ENCODE peak calls at places on chromosome 6, in five cellular contexts. G is ovary, C is hepatocyte, K is body of pancreas, J is MM.1S. V is an unnamed sample.

GRCh38 chr6:111718326-111718725 is 112.6 kb upstream of the TRAF3IP2 start:
- DNase-seq in C (no peak), K (no peak), J (no peak), G (no peak), V (no peak)

GRCh38 chr6:163570579-163571231 is 156.2 kb downstream of the QKI start:
- DNase-seq in C (no peak), G (no peak), K (no peak), J (no peak), V (no peak)

GRCh38 chr6:12233693-12234551 is 56.2 kb upstream of the EDN1 start:
- DNase-seq in K (peak; percentile 44), J (peak; percentile 80), C (peak; percentile 77), G (no peak), V (peak; percentile 87)

GRCh38 chr6:132259070-132259469 is 142.2 kb downstream of the MOXD1 start:
- DNase-seq in C (peak; percentile 19), G (no peak), J (peak; percentile 43), K (no peak), V (no peak)

GRCh38 chr6:28693751-28694443 is 168.2 kb downstream of the GPX5 start:
- DNase-seq in J (no peak), G (no peak), K (no peak), C (no peak), V (no peak)

GRCh38 chr6:92122746-92123145 is 1296.6 kb downstream of the EPHA7 start:
- DNase-seq in G (no peak), C (peak; percentile 39), J (peak; percentile 13), K (no peak), V (peak; percentile 32)

GRCh38 chr6:69427882-69428281 is 368.9 kb downstream of the LMBRD1 start:
- DNase-seq in J (no peak), G (no peak), K (no peak), C (no peak), V (no peak)

GRCh38 chr6:117555882-117556498 is 46.3 kb downstream of the GOPC start:
- DNase-seq in C (peak; percentile 53), J (peak; percentile 57), K (peak; percentile 66), G (peak; percentile 22), V (peak; percentile 59)

GRCh38 chr6:16217156-16217721 is 21.1 kb upstream of the GMPR start:
- DNase-seq in J (no peak), C (no peak), K (no peak), G (no peak), V (no peak)

GRCh38 chr6:110226261-110226660 is 46.0 kb downstream of the CDC40 start:
- DNase-seq in C (no peak), K (no peak), J (no peak), G (no peak), V (peak; percentile 36)

GRCh38 chr6:150036081-150036480 is 10.7 kb upstream of the RAET1L start:
- DNase-seq in J (no peak), G (no peak), K (no peak), C (no peak), V (no peak)

GRCh38 chr6:137848672-137849071 is 18.4 kb upstream of the TNFAIP3 start:
- DNase-seq in C (no peak), G (no peak), K (no peak), J (no peak), V (no peak)

GRCh38 chr6:141667580-141668309 is 465.0 kb upstream of the GJE1 start:
- DNase-seq in K (no peak), C (peak; percentile 28), J (no peak), G (no peak), V (no peak)

GRCh38 chr6:14516947-14517346 is 399.4 kb downstream of the CD83 start:
- DNase-seq in K (no peak), J (no peak), G (no peak), C (no peak), V (no peak)

DNA sequence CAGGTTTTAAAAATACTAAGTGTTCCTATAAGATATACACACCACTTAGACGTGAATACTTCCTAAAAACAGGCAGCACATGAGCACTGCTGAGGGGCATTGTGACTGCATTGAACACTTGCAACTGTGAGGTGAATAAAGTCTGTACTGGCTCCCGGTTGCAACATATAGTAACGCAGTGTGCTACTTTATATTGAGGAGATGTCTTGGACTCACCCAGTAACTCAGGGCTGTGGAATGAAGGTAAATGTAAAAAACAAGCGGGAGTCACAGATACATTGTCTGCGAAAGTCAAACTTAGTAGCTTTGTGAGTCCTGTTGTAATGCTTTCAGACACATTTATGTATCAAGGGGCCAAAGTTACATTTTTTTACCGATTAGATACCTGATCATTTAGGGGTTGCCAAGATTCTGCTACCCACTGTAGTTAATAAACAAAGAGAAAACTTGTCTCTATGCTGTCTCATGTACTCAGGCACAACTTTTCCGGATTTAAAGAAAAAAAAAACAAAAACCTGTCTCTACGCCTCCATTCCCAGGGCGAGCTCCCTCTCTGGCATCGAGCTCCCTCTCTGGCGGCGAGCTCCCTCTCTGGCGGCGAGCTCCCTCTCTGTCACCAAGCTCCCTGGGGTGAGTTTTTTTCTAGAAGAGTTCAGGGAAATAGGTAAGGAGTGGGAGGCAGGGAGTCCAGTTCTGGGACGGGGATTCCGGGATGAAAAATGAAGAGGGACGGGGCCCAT is 16.8 kb upstream of the HLA-A start:
- DNase-seq in K (no peak), G (peak; percentile 51), J (no peak), C (no peak), V (peak; percentile 50)
- H3K27ac ChIP-seq in K (no peak overlapping the region), G (peak overlapping the region; percentile 98), J (no peak overlapping the region), C (peak overlapping the region; percentile 92), V (peak overlapping the region; percentile 91)

DNA sequence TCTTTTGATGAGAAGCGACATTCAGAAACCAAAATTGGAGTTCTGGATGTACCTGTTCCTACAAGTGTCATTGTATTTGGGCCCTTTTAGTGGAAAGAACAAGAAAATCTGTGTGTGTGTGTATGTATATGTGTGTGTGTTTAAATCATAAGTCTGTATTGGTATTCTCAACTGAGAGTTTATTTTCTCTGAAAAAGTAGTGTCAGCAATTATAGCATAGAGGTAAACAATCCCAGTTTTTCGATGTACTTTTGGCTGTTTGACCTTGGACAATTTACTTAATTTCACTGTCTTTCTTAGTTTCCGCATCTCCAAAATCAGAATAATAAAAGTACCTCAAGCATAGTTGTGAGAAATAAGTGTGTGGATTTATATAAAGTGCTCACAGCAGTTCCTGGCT is 57.2 kb downstream of the EYA4 start:
- DNase-seq in C (no peak), J (no peak), G (no peak), K (no peak), V (no peak)
- H3K36me3 ChIP-seq in C (no peaks in the 10 kb centered on the region), J (no peaks in the 10 kb centered on the region), G (no peaks in the 10 kb centered on the region), K (no peaks in the 10 kb centered on the region), V (no peaks in the 10 kb centered on the region)

GRCh38 chr6:34463299-34463698 is 2.6 kb upstream of the PACSIN1 start:
- DNase-seq in J (no peak), G (no peak), C (no peak), K (no peak), V (no peak)
- H3K27ac ChIP-seq in J (no peak overlapping the region), G (no peak overlapping the region), C (no peak overlapping the region), K (no peak overlapping the region), V (no peak overlapping the region)

DNA sequence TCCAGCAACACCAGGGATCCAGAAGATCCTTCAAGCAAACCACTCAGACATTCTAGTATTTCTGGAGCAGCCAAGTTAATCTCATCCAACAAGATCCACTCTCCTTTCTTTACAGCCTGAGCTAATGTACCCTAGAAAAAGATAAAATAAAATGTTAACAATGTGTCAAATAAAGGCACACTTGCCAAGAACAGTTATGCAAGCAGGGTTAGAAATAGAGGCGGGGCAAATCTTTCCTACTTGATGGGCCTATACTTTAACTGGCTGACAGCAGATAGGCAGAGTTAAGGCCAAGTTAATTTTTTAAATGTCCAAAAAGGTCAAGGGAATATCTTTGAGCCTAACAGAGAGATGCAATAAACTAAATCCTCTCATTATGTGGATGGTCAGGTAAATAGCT is 60.8 kb downstream of the MDN1 start:
- DNase-seq in C (no peak), J (no peak), K (no peak), G (no peak), V (no peak)
- H3K36me3 ChIP-seq in C (no peaks in the 10 kb centered on the region), J (no peaks in the 10 kb centered on the region), K (no peaks in the 10 kb centered on the region), G (no peaks in the 10 kb centered on the region), V (peaks cover 8% of the 10 kb centered on the region)

V was measured in small intestine.